ENCODE peak calls at places on chromosomes 12 and 14, in ten cellular contexts. K, Y, E, N, C, Z, X, M, I and A are unnamed samples.

GRCh38 chr14:106843951-106844483 is 1317.6 kb downstream of the TMEM121 start:
- DNase-seq in E (no peak), N (no peak), Y (peak), I (no peak), Z (no peak), M (no peak), K (no peak), X (peak), C (no peak), A (no peak)

GRCh38 chr12:461425-461824 is 1.7 kb downstream of the B4GALNT3 start:
- DNase-seq in K (no peak), M (no peak), I (no peak), C (no peak), X (peak), E (no peak), N (no peak), Y (no peak), Z (no peak), A (no peak)

GRCh38 chr12:109868182-109869051 is 11.9 kb downstream of the GLTP start:
- DNase-seq in I (no peak), C (no peak), Z (no peak), M (no peak), N (no peak), X (no peak), E (no peak), Y (no peak), K (no peak), A (peak)

GRCh38 chr12:43896496-43896895 is 60.6 kb downstream of the TMEM117 start:
- DNase-seq in K (no peak), E (no peak), X (no peak), Y (no peak), N (no peak), C (no peak), M (no peak), Z (no peak), I (no peak), A (no peak)

GRCh38 chr12:106197906-106198623 is 49.8 kb downstream of the CKAP4 start:
- DNase-seq in E (no peak), Z (no peak), N (no peak), Y (no peak), C (peak), M (no peak), K (no peak), I (no peak), X (no peak), A (peak)

GRCh38 chr12:42962384-42962783 is 372.8 kb upstream of the PRICKLE1 start:
- DNase-seq in Y (no peak), X (no peak), Z (no peak), E (no peak), K (no peak), M (no peak), N (no peak), I (no peak), C (no peak), A (no peak)

GRCh38 chr12:116542345-116542950 is 16.7 kb upstream of the MAP1LC3B2 start:
- DNase-seq in Z (no peak), K (no peak), I (no peak), C (no peak), E (no peak), X (no peak), M (no peak), N (peak), Y (no peak), A (no peak)

GRCh38 chr14:64773046-64773445 is 68.8 kb downstream of the PLEKHG3 start:
- DNase-seq in N (no peak), M (peak), I (no peak), C (no peak), Z (no peak), E (no peak), X (no peak), Y (no peak), K (no peak), A (no peak)

GRCh38 chr14:64823305-64823985 is 56.3 kb downstream of the SPTB start:
- DNase-seq in C (peak), Z (peak), I (peak), N (peak), E (peak), Y (peak), X (peak), K (peak), M (peak), A (peak)

GRCh38 chr14:54364555-54365415 is 32.0 kb upstream of the CDKN3 start:
- DNase-seq in E (no peak), N (no peak), Z (no peak), K (no peak), M (peak), X (no peak), C (peak), I (peak), Y (no peak), A (peak)

GRCh38 chr12:19227880-19228210 is 98.3 kb downstream of the PLEKHA5 start:
- DNase-seq in N (no peak), K (no peak), E (no peak), Y (no peak), I (no peak), X (no peak), Z (no peak), M (no peak), C (no peak), A (no peak)

GRCh38 chr12:130832561-130833209 is 6.4 kb downstream of the STX2 start:
- DNase-seq in Z (no peak), M (no peak), I (peak), X (peak), N (peak), Y (no peak), E (no peak), K (no peak), C (peak), A (peak)

GRCh38 chr14:56008160-56008559 is 110.1 kb upstream of the PELI2 start:
- DNase-seq in Y (no peak), X (no peak), M (no peak), I (no peak), E (no peak), N (no peak), Z (no peak), C (no peak), K (no peak), A (no peak)

GRCh38 chr12:111413442-111414086 is 7.8 kb downstream of the SH2B3 start:
- DNase-seq in K (no peak), X (no peak), E (no peak), Z (peak), M (no peak), N (no peak), I (no peak), C (peak), Y (peak), A (peak)

GRCh38 chr12:97921957-97922722 is 459.5 kb downstream of the RMST start:
- DNase-seq in Y (no peak), Z (no peak), K (no peak), C (peak), N (peak), X (no peak), I (peak), E (no peak), M (no peak), A (peak)

GRCh38 chr12:32155911-32156585 is 49.4 kb downstream of the BICD1 start:
- DNase-seq in X (no peak), Y (no peak), C (no peak), Z (peak), K (no peak), I (no peak), E (peak), M (no peak), N (peak), A (no peak)

GRCh38 chr12:1122803-1123202 is 131.8 kb downstream of the ERC1 start:
- DNase-seq in N (no peak), C (no peak), I (no peak), Z (no peak), X (no peak), E (no peak), M (no peak), K (peak), Y (peak), A (no peak)

GRCh38 chr14:76486251-76486743 is 110.4 kb downstream of the ESRRB start:
- DNase-seq in X (no peak), E (peak), Y (no peak), Z (no peak), I (no peak), C (no peak), M (no peak), N (no peak), K (no peak), A (no peak)

GRCh38 chr12:122527478-122527944 is 462 bp downstream of the KNTC1 start:
- DNase-seq in E (no peak), X (peak), C (no peak), Y (peak), K (no peak), I (no peak), M (no peak), Z (no peak), N (peak), A (no peak)

GRCh38 chr12:26524862-26525465 is 308.0 kb downstream of the ITPR2 start:
- DNase-seq in Z (no peak), C (no peak), Y (no peak), E (no peak), X (peak), M (no peak), I (peak), K (no peak), N (no peak), A (no peak)

GRCh38 chr12:131987552-131987951 is 37.8 kb downstream of the EP400 start:
- DNase-seq in K (no peak), C (no peak), N (no peak), Y (no peak), X (no peak), E (no peak), I (no peak), M (no peak), Z (no peak), A (no peak)

GRCh38 chr14:100902295-100902694 is 1.2 kb downstream of the RTL1 start:
- DNase-seq in N (no peak), Y (no peak), E (no peak), M (peak), K (no peak), C (no peak), I (no peak), Z (no peak), X (no peak), A (no peak)

GRCh38 chr12:109709401-109710278 is 4.0 kb upstream of the FAM222A start:
- DNase-seq in C (no peak), N (no peak), Z (no peak), I (no peak), E (no peak), Y (no peak), M (no peak), X (no peak), K (no peak), A (no peak)

GRCh38 chr14:20723458-20723857 is 22.2 kb upstream of the EDDM3A start:
- DNase-seq in X (no peak), I (no peak), M (no peak), Y (no peak), K (no peak), E (no peak), N (no peak), Z (peak), C (no peak), A (no peak)

GRCh38 chr12:128314611-128315010 is 47.6 kb downstream of the TMEM132C start:
- DNase-seq in Z (no peak), I (no peak), C (no peak), M (no peak), K (no peak), Y (no peak), X (no peak), E (no peak), N (no peak), A (no peak)

GRCh38 chr12:100794441-100795192 is at the start of gene ANO4:
- DNase-seq in Z (peak), Y (no peak), I (no peak), E (no peak), M (no peak), C (peak), K (no peak), X (no peak), N (no peak), A (no peak)

GRCh38 chr14:65486856-65487255 is 74.3 kb downstream of the FUT8 start:
- DNase-seq in X (no peak), I (no peak), N (no peak), C (no peak), Z (no peak), K (no peak), M (no peak), Y (no peak), E (no peak), A (no peak)

GRCh38 chr12:92261071-92261470 is 115.4 kb upstream of the BTG1 start:
- DNase-seq in E (no peak), C (no peak), Y (no peak), Z (no peak), M (no peak), X (no peak), N (no peak), K (no peak), I (no peak), A (no peak)

GRCh38 chr14:104438166-104438887 is 141.2 kb upstream of the C14orf180 start:
- DNase-seq in M (no peak), Z (peak), N (no peak), K (no peak), I (no peak), C (no peak), Y (no peak), E (no peak), X (peak), A (no peak)